ENCODE peak calls at places on chromosomes 11 and 22, in six cellular contexts. F is Peyer's patch, L is fibroblast of lung, E is iPS DF 6.9, C is prostate gland, X is GM23248. V is an unnamed sample.
A peak's percentile ranks its signal among the peaks of the same experiment; 100 is the strongest.

GRCh38 chr11:65851811-65852507 is 6.0 kb downstream of the CFL1 start:
- DNase-seq in F (no peak), L (no peak), E (no peak), C (no peak), X (no peak), V (no peak)

GRCh38 chr11:129410561-129410960 is 34.9 kb downstream of the BARX2 start:
- DNase-seq in F (no peak), L (no peak), E (no peak), C (no peak), X (peak; percentile 1), V (no peak)

GRCh38 chr11:34668583-34669053 is 47.7 kb downstream of the EHF start:
- DNase-seq in F (no peak), L (no peak), E (no peak), C (no peak), X (no peak), V (no peak)

GRCh38 chr11:80383655-80384054 is 942.8 kb upstream of the TENM4 start:
- DNase-seq in F (no peak), L (no peak), E (no peak), C (peak; percentile 23), X (no peak), V (no peak)

GRCh38 chr22:44668190-44668885 is 33.7 kb upstream of the PRR5 start:
- DNase-seq in F (no peak), L (no peak), E (no peak), C (no peak), X (peak; percentile 63), V (no peak)

GRCh38 chr11:68649851-68650555 is 34.3 kb upstream of the GAL start:
- DNase-seq in F (no peak), L (no peak), E (no peak), C (no peak), X (no peak), V (no peak)

GRCh38 chr22:38108561-38109319 is 1.7 kb downstream of the BAIAP2L2 start:
- DNase-seq in F (no peak), L (no peak), E (no peak), C (no peak), X (no peak), V (no peak)

GRCh38 chr11:112453601-112454577 is 193.2 kb upstream of the PLET1 start:
- DNase-seq in F (no peak), L (peak; percentile 40), E (peak; percentile 50), C (peak; percentile 10), X (peak; percentile 48), V (no peak)

GRCh38 chr11:47466701-47467250 is 17.8 kb upstream of the RAPSN start:
- DNase-seq in F (no peak), L (peak; percentile 62), E (no peak), C (no peak), X (peak; percentile 46), V (peak; percentile 36)

GRCh38 chr11:112057170-112057569 is 16.6 kb downstream of the PIH1D2 start:
- DNase-seq in F (no peak), L (no peak), E (no peak), C (no peak), X (no peak), V (no peak)

GRCh38 chr11:120040136-120040840 is 97.6 kb downstream of the TRIM29 start:
- DNase-seq in F (no peak), L (no peak), E (no peak), C (no peak), X (no peak), V (no peak)

GRCh38 chr11:77617892-77618291 is 19.7 kb downstream of the CLNS1A start:
- DNase-seq in F (no peak), L (no peak), E (no peak), C (no peak), X (peak; percentile 49), V (no peak)

GRCh38 chr11:445765-446588 is 4.1 kb upstream of the PTDSS2 start:
- DNase-seq in F (no peak), L (no peak), E (no peak), C (no peak), X (no peak), V (no peak)

GRCh38 chr11:30758012-30758411 is 171.9 kb upstream of the MPPED2 start:
- DNase-seq in F (no peak), L (no peak), E (no peak), C (no peak), X (peak; percentile 1), V (no peak)

GRCh38 chr11:103055174-103055890 is 36.6 kb downstream of the DCUN1D5 start:
- DNase-seq in F (no peak), L (peak; percentile 73), E (no peak), C (no peak), X (peak; percentile 79), V (no peak)

GRCh38 chr11:111539426-111540113 is 950 bp upstream of the LAYN start:
- DNase-seq in F (no peak), L (no peak), E (no peak), C (no peak), X (no peak), V (no peak)

GRCh38 chr11:57460017-57460755 is at the start of gene RTN4RL2:
- DNase-seq in F (no peak), L (peak; percentile 54), E (no peak), C (no peak), X (peak; percentile 67), V (peak; percentile 35)

GRCh38 chr11:111148116-111148515 is 97.4 kb upstream of the POU2AF2 start:
- DNase-seq in F (no peak), L (peak; percentile 52), E (no peak), C (no peak), X (no peak), V (no peak)

GRCh38 chr11:30617762-30618161 is 31.6 kb upstream of the MPPED2 start:
- DNase-seq in F (no peak), L (no peak), E (no peak), C (no peak), X (no peak), V (no peak)

GRCh38 chr11:12251651-12252560 is 125.5 kb upstream of the PARVA start:
- DNase-seq in F (no peak), L (no peak), E (no peak), C (no peak), X (no peak), V (no peak)

GRCh38 chr11:125084057-125084416 is 20.9 kb downstream of the SLC37A2 start:
- DNase-seq in F (no peak), L (no peak), E (no peak), C (no peak), X (no peak), V (no peak)

GRCh38 chr11:125082040-125082439 is 18.9 kb downstream of the SLC37A2 start:
- DNase-seq in F (no peak), L (no peak), E (no peak), C (no peak), X (no peak), V (no peak)

GRCh38 chr11:125084761-125085231 is 21.7 kb downstream of the SLC37A2 start:
- DNase-seq in F (no peak), L (no peak), E (no peak), C (no peak), X (no peak), V (no peak)

GRCh38 chr11:125082611-125083311 is 19.7 kb downstream of the SLC37A2 start:
- DNase-seq in F (no peak), L (peak; percentile 87), E (no peak), C (no peak), X (peak; percentile 94), V (no peak)

GRCh38 chr11:125083312-125084056 is 20.4 kb downstream of the SLC37A2 start:
- DNase-seq in F (no peak), L (no peak), E (no peak), C (no peak), X (no peak), V (no peak)
- H3K27ac ChIP-seq in F (no peak overlapping the region), L (no peak overlapping the region), E (no peak overlapping the region), C (no peak overlapping the region), X (peak overlapping the region; percentile 72), V (no peak overlapping the region)

GRCh38 chr11:18608373-18608772 is 8.8 kb downstream of the MISFA start:
- DNase-seq in F (no peak), L (peak; percentile 13), E (no peak), C (no peak), X (no peak), V (no peak)
- H3K36me3 ChIP-seq in F (no peaks in the 10 kb centered on the region), L (peaks cover 4% of the 10 kb centered on the region), E (no peaks in the 10 kb centered on the region), C (peaks cover 10% of the 10 kb centered on the region), X (peaks cover 11% of the 10 kb centered on the region), V (no peaks in the 10 kb centered on the region)

GRCh38 chr22:25066861-25067435 is 114.4 kb downstream of the KIAA1671 start:
- DNase-seq in F (no peak), L (no peak), E (no peak), C (no peak), X (no peak), V (no peak)
- H3K27ac ChIP-seq in F (peak overlapping the region; percentile 74), L (no peak overlapping the region), E (no peak overlapping the region), C (no peak overlapping the region), X (no peak overlapping the region), V (no peak overlapping the region)

GRCh38 chr22:36510384-36510783 is 3.5 kb upstream of the FOXRED2 start:
- DNase-seq in F (no peak), L (peak; percentile 20), E (no peak), C (no peak), X (no peak), V (no peak)
- H3K36me3 ChIP-seq in F (no peaks in the 10 kb centered on the region), L (peaks cover 35% of the 10 kb centered on the region), E (peaks cover 36% of the 10 kb centered on the region), C (peaks cover 11% of the 10 kb centered on the region), X (peaks cover 45% of the 10 kb centered on the region), V (no peaks in the 10 kb centered on the region)

GRCh38 chr11:131591051-131591461 is 220.6 kb downstream of the NTM start:
- DNase-seq in F (no peak), L (peak; percentile 17), E (no peak), C (no peak), X (peak; percentile 66), V (no peak)
- H3K27ac ChIP-seq in F (no peak overlapping the region), L (no peak overlapping the region), E (no peak overlapping the region), C (no peak overlapping the region), X (no peak overlapping the region), V (no peak overlapping the region)

V was measured in uterus.